ENCODE peak calls at places on chromosomes 13 and 19, in four cellular contexts. I, B, O and H are unnamed samples. For H3K9me3 and H3K9me2, the result is how much of the 10 kb centered on the place peaks cover.

GRCh38 chr13:23466144-23467002 is 32.9 kb upstream of the SACS start:
- DNase-seq in I (no peak), B (peak), O (peak), H (peak)

GRCh38 chr19:46902402-46902766 is 41.6 kb downstream of the ARHGAP35 start:
- DNase-seq in I (peak), B (no peak), O (peak), H (no peak)

GRCh38 chr19:39515551-39516191 is 732 bp downstream of the SELENOV start:
- DNase-seq in I (no peak), B (no peak), O (peak), H (no peak)

GRCh38 chr13:44373601-44374347 is at the start of gene SERP2:
- DNase-seq in I (no peak), B (no peak), O (peak), H (no peak)

GRCh38 chr13:58574791-58575190 is 943.2 kb downstream of the PCDH17 start:
- DNase-seq in I (no peak), B (no peak), O (no peak), H (no peak)

GRCh38 chr13:85665286-85665685 is 133.9 kb downstream of the SLITRK6 start:
- DNase-seq in I (no peak), B (no peak), O (peak), H (no peak)

GRCh38 chr19:52138614-52139290 is 986 bp downstream of the ZNF616 start:
- DNase-seq in I (no peak), B (no peak), O (peak), H (peak)

GRCh38 chr19:48752511-48753365 is at the start of gene FUT1:
- DNase-seq in I (peak), B (peak), O (peak), H (no peak)

GRCh38 chr19:4327252-4327876 is 11.3 kb downstream of the STAP2 start:
- DNase-seq in I (no peak), B (peak), O (peak), H (peak)

GRCh38 chr13:65470781-65471180 is 1759.4 kb downstream of the PCDH9 start:
- DNase-seq in I (no peak), B (no peak), O (no peak), H (no peak)

GRCh38 chr13:88958821-88959220 is 1287.7 kb downstream of the SLITRK5 start:
- DNase-seq in I (no peak), B (no peak), O (no peak), H (no peak)

GRCh38 chr13:94112227-94112626 is 367.3 kb downstream of the DCT start:
- DNase-seq in I (no peak), B (no peak), O (no peak), H (no peak)

GRCh38 chr13:45492538-45492937 is 27.8 kb downstream of the COG3 start:
- DNase-seq in I (peak), B (no peak), O (no peak), H (no peak)

GRCh38 chr13:41680900-41681299 is 223.6 kb downstream of the RGCC start:
- DNase-seq in I (no peak), B (no peak), O (no peak), H (no peak)

GRCh38 chr19:29687244-29687896 is 22.1 kb downstream of the PLEKHF1 start:
- DNase-seq in I (no peak), B (no peak), O (no peak), H (no peak)

GRCh38 chr19:4600893-4601292 is 38.4 kb upstream of the TNFAIP8L1 start:
- DNase-seq in I (no peak), B (no peak), O (no peak), H (no peak)

GRCh38 chr13:52837850-52838249 is 10.6 kb downstream of the PCDH8 start:
- DNase-seq in I (no peak), B (no peak), O (no peak), H (peak)

GRCh38 chr19:49421039-49421877 is 2.0 kb downstream of the PTH2 start:
- DNase-seq in I (no peak), B (peak), O (peak), H (peak)

GRCh38 chr13:101297794-101298193 is 118.5 kb downstream of the NALCN start:
- DNase-seq in I (no peak), B (no peak), O (no peak), H (no peak)

GRCh38 chr13:113765241-113765910 is 6.3 kb downstream of the TMEM255B start:
- DNase-seq in I (no peak), B (no peak), O (no peak), H (no peak)

GRCh38 chr13:99386911-99387788 is 80.0 kb upstream of the GPR183 start:
- DNase-seq in I (peak), B (peak), O (no peak), H (peak)

GRCh38 chr13:112144616-112145220 is 77.8 kb downstream of the SOX1 start:
- DNase-seq in I (no peak), B (no peak), O (no peak), H (no peak)
- H2AFZ ChIP-seq in I (no peak), B (no peak), O (no peak), H (no peak)

GRCh38 chr13:105232403-105232802 is 1303.1 kb downstream of the EFNB2 start:
- DNase-seq in I (no peak), B (no peak), O (peak), H (no peak)
- H3K9me3 ChIP-seq in I (under half), B (under half), O (under half), H (under half)

DNA sequence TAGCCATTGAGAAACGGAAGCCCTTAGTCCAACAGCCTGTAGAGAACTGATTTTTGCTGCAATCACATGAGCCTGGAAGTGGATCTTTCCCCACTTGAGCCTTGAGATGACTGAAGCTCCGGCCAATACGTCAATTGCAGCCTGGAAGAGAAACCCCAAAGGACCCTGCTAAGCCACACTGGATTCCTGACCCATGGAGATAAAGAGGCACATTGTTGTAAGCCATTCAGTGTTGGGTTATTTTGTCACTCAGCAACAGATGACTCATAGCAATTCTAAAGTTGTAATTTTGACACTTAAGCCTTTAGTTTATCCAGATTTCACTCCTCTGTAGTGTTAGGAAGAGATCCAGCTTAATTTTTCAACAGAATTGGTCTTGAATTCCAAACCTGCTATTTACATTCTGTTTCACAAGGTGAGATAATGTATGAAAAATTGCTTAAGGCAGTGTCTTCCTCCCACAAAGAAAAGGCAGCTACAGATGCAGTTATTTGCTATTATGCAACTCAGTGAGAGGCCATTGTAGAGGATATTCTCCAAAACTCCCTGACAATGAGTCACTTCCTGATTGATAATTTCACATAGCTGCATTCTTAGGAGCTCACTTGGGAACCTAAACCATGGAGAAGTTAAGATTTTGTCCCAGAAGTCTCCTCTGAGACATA is 59.4 kb upstream of the TSHZ3 start:
- DNase-seq in I (no peak), B (no peak), O (peak), H (no peak)
- H3K9me2 ChIP-seq in I (under half), B (under half), O (under half), H (under half)

GRCh38 chr19:19151418-19151817 is 13.1 kb upstream of the TMEM161A start:
- DNase-seq in I (no peak), B (no peak), O (no peak), H (no peak)
- H2AFZ ChIP-seq in I (no peak), B (no peak), O (no peak), H (no peak)

GRCh38 chr13:27425151-27425917 is 915 bp downstream of the GTF3A start:
- DNase-seq in I (no peak), B (peak), O (no peak), H (peak)

GRCh38 chr13:27424246-27425150 is at the start of gene GTF3A:
- DNase-seq in I (peak), B (peak), O (peak), H (peak)

GRCh38 chr13:27421101-27421881 is 3.1 kb upstream of the GTF3A start:
- DNase-seq in I (no peak), B (no peak), O (no peak), H (no peak)

GRCh38 chr13:27425918-27426630 is 1.7 kb downstream of the GTF3A start:
- DNase-seq in I (peak), B (peak), O (peak), H (peak)

GRCh38 chr13:27423333-27423732 is 1.1 kb upstream of the GTF3A start:
- DNase-seq in I (no peak), B (no peak), O (no peak), H (no peak)
- H3K9me3 ChIP-seq in I (under half), B (under half), O (under half), H (under half)

GRCh38 chr13:20924758-20925394 is 22.3 kb upstream of the XPO4 start:
- DNase-seq in I (peak), B (peak), O (peak), H (peak)

GRCh38 chr13:20927858-20928257 is 25.3 kb upstream of the XPO4 start:
- DNase-seq in I (no peak), B (no peak), O (no peak), H (no peak)

GRCh38 chr13:20921572-20921971 is 19.0 kb upstream of the XPO4 start:
- DNase-seq in I (no peak), B (no peak), O (no peak), H (no peak)

GRCh38 chr13:20923272-20923671 is 20.7 kb upstream of the XPO4 start:
- DNase-seq in I (no peak), B (no peak), O (no peak), H (no peak)
- H3K9me2 ChIP-seq in I (under half), B (under half), O (under half), H (under half)